ENCODE peak calls at places on chromosomes 11 and 22, in four cellular contexts. T, L, A and I are unnamed samples.

GRCh38 chr11:3154001-3154599 is 11.0 kb downstream of the OSBPL5 start:
- DNase-seq in L (no peak), T (peak), A (no peak), I (no peak)

GRCh38 chr11:112339566-112339965 is 78.9 kb upstream of the PLET1 start:
- DNase-seq in L (no peak), A (no peak), T (no peak), I (no peak)

GRCh38 chr11:75478690-75479597 is 45.9 kb upstream of the KLHL35 start:
- DNase-seq in T (no peak), A (no peak), L (peak), I (no peak)

GRCh38 chr22:19805821-19806212 is 45.2 kb downstream of the TBX1 start:
- DNase-seq in T (no peak), L (peak), A (no peak), I (no peak)

GRCh38 chr11:86803136-86803535 is 2.8 kb downstream of the PRSS23 start:
- DNase-seq in L (no peak), T (no peak), A (no peak), I (no peak)

GRCh38 chr11:17333799-17334586 is 17.6 kb upstream of the NCR3LG1 start:
- DNase-seq in A (no peak), L (no peak), T (no peak), I (no peak)

GRCh38 chr11:33622806-33623205 is 77.8 kb downstream of the C11orf91 start:
- DNase-seq in L (no peak), T (no peak), A (no peak), I (no peak)

GRCh38 chr11:69938206-69938605 is 119.0 kb upstream of the FGF3 start:
- DNase-seq in L (no peak), A (no peak), T (no peak), I (no peak)

GRCh38 chr11:125223901-125224331 is 59.4 kb downstream of the PKNOX2 start:
- DNase-seq in T (no peak), L (no peak), A (no peak), I (no peak)

GRCh38 chr11:35981581-35981980 is 37.7 kb downstream of the LDLRAD3 start:
- DNase-seq in T (no peak), L (peak), A (no peak), I (no peak)

GRCh38 chr11:36421546-36422155 is 88.4 kb downstream of the TRAF6 start:
- DNase-seq in T (no peak), L (no peak), A (no peak), I (no peak)

GRCh38 chr11:440065-441042 is 1.5 kb downstream of the ANO9 start:
- DNase-seq in A (no peak), T (no peak), L (no peak), I (no peak)
- TF ChIP-seq CTCF in A (no peak), T (peak), L (no peak), I (no peak)

GRCh38 chr11:16299884-16300778 is 56.2 kb downstream of the SOX6 start:
- DNase-seq in L (no peak), A (no peak), T (peak), I (no peak)
- TF ChIP-seq CTCF in L (no peak), A (no peak), T (no peak), I (no peak)

GRCh38 chr22:35380537-35381423 is at the start of gene HMOX1:
- DNase-seq in L (peak), A (peak), T (peak), I (peak)
- TF ChIP-seq CTCF in L (no peak), A (no peak), T (peak), I (no peak)

DNA sequence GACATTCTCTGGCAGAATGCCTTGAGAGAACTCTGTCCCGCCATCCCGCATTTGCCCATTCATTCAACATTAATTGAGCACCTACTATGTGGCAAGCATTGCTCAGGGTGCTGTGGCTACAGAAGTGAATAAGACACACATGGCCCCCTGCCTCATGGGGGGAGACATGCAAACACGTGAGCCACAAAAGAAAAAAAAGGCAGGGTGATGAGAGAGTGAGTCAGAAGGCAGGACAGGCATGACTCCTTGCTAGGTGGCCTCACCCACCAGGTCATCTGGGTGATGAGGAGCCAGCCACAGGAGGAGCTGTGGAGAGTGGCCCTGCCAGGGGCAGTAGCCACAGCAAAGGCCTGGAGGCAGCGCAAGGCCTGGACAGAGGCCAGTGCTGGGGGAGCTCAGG is 4.9 kb downstream of the CHRM4 start:
- DNase-seq in T (no peak), L (no peak), A (no peak), I (no peak)
- TF ChIP-seq CTCF in T (no peak), L (no peak), A (no peak), I (no peak)

GRCh38 chr11:127950162-127950561 is 637.2 kb downstream of the ETS1 start:
- DNase-seq in L (no peak), T (peak), A (no peak), I (no peak)
- TF ChIP-seq CTCF in L (no peak), T (no peak), A (no peak), I (no peak)

DNA sequence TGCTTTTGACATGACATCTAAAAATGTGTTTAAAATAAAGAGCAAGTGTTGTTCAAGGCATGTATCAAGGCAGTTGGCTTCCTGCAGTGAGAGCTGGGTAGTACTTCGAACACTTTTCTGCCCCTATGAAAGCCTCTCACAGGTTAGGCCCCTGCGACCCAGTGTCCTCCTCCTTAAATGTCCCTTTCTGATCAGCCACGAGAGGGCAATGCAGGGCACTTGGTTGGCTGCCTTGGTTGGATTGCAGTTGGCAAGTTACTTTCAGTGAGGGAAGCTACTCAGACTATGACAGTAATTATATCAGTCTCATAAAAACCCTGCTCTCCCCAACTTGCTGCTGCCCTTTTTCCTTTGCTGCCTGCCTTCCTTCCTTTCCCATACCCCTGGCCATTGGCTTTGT is 743.8 kb downstream of the NTM start:
- DNase-seq in T (peak), L (peak), A (peak), I (peak)
- TF ChIP-seq CTCF in T (peak), L (no peak), A (peak), I (peak)